ENCODE peak calls at places on chromosomes 13 and 19, in six cellular contexts. J is H1, I is HepG2, P is K562, X is GM12878, H is HCT116. O is an unnamed sample.

GRCh38 chr13:20411638-20412342 is 113.9 kb downstream of the CRYL1 start:
- DNase-seq in J (no peak), P (no peak), I (no peak), X (peak; percentile 75), H (no peak), O (no peak)

GRCh38 chr19:50432658-50433057 is at the start of gene MYBPC2:
- DNase-seq in J (no peak), X (no peak), H (no peak), I (no peak), P (no peak), O (no peak)

GRCh38 chr13:98681017-98681416 is 71.5 kb downstream of the SLC15A1 start:
- DNase-seq in J (no peak), P (no peak), I (no peak), H (no peak), X (no peak), O (no peak)

GRCh38 chr19:2051771-2052704 is 994 bp upstream of the MKNK2 start:
- DNase-seq in P (no peak), X (peak; percentile 72), H (no peak), I (no peak), J (no peak), O (no peak)

GRCh38 chr19:15108145-15108844 is 1.1 kb downstream of the SYDE1 start:
- DNase-seq in H (no peak), J (no peak), P (no peak), X (no peak), I (no peak), O (no peak)

GRCh38 chr13:48560657-48561337 is 27.9 kb upstream of the RCBTB2 start:
- DNase-seq in X (no peak), J (no peak), P (no peak), I (no peak), H (no peak), O (no peak)

GRCh38 chr19:18586311-18586710 is 2.3 kb upstream of the REX1BD start:
- DNase-seq in P (no peak), I (no peak), H (no peak), X (no peak), J (no peak), O (no peak)

GRCh38 chr13:30616927-30617314 is 799 bp upstream of the USPL1 start:
- DNase-seq in J (peak; percentile 17), X (peak; percentile 61), I (peak; percentile 90), P (peak; percentile 62), H (peak; percentile 78), O (peak; percentile 35)

GRCh38 chr19:23974941-23975340 is 60.3 kb downstream of the ZNF726 start:
- DNase-seq in H (no peak), P (no peak), I (no peak), J (no peak), X (no peak), O (no peak)

GRCh38 chr19:56301886-56302620 is 12.6 kb downstream of the ZSCAN5A start:
- DNase-seq in J (no peak), I (no peak), H (no peak), X (no peak), P (no peak), O (no peak)

GRCh38 chr13:98582947-98583346 is 6.0 kb upstream of the STK24 start:
- DNase-seq in X (no peak), P (no peak), J (no peak), I (no peak), H (no peak), O (no peak)

GRCh38 chr19:42277821-42278809 is 9.1 kb downstream of the CIC start:
- DNase-seq in H (no peak), I (no peak), P (no peak), J (no peak), X (no peak), O (no peak)

GRCh38 chr13:112562254-112562653 is 25.7 kb downstream of the TUBGCP3 start:
- DNase-seq in P (no peak), J (no peak), X (no peak), I (no peak), H (no peak), O (no peak)

GRCh38 chr13:111370570-111371150 is 50.2 kb downstream of the TEX29 start:
- DNase-seq in P (no peak), I (no peak), X (no peak), H (no peak), J (no peak), O (no peak)

GRCh38 chr13:27379694-27380596 is 44.5 kb upstream of the GTF3A start:
- DNase-seq in X (no peak), I (peak; percentile 60), H (peak; percentile 58), P (peak; percentile 66), J (peak; percentile 78), O (peak; percentile 50)

GRCh38 chr19:28316464-28316863 is 896.5 kb downstream of the UQCRFS1 start:
- DNase-seq in P (no peak), J (no peak), I (no peak), X (no peak), H (no peak), O (no peak)

GRCh38 chr19:19822148-19822429 is 539 bp upstream of the ZNF506 start:
- DNase-seq in I (no peak), P (no peak), H (no peak), X (no peak), J (no peak), O (no peak)

GRCh38 chr19:11239377-11240000 is at the start of gene ANGPTL8:
- DNase-seq in J (no peak), P (no peak), X (no peak), H (no peak), I (peak; percentile 87), O (no peak)

GRCh38 chr13:80755925-80756324 is 415.0 kb upstream of the SPRY2 start:
- DNase-seq in P (no peak), H (no peak), J (no peak), X (no peak), I (no peak), O (no peak)

GRCh38 chr13:102667911-102668310 is 26.9 kb downstream of the METTL21C start:
- DNase-seq in H (no peak), J (no peak), I (peak; percentile 58), P (no peak), X (no peak), O (no peak)
- H3K36me3 ChIP-seq in H (peaks cover 7% of the 10 kb centered on the region), J (peaks cover 29% of the 10 kb centered on the region), I (peaks cover 7% of the 10 kb centered on the region), P (peaks cover 70% of the 10 kb centered on the region), X (peaks cover 26% of the 10 kb centered on the region), O (peaks cover 52% of the 10 kb centered on the region)

GRCh38 chr13:104979281-104979680 is 1556.2 kb downstream of the EFNB2 start:
- DNase-seq in P (no peak), H (no peak), I (no peak), X (no peak), J (no peak), O (no peak)

GRCh38 chr13:104975272-104975671 is 1560.2 kb downstream of the EFNB2 start:
- DNase-seq in I (no peak), X (no peak), H (no peak), J (no peak), P (no peak), O (no peak)

GRCh38 chr13:104980571-104980970 is 1554.9 kb downstream of the EFNB2 start:
- DNase-seq in I (no peak), J (no peak), X (no peak), P (no peak), H (no peak), O (no peak)

GRCh38 chr13:104976964-104977363 is 1558.5 kb downstream of the EFNB2 start:
- DNase-seq in J (no peak), H (no peak), P (no peak), I (no peak), X (no peak), O (no peak)
- TF ChIP-seq ZNF274 in J (no peak), H (no peak), P (no peak), I (no peak), X (no peak), O (no peak)

DNA sequence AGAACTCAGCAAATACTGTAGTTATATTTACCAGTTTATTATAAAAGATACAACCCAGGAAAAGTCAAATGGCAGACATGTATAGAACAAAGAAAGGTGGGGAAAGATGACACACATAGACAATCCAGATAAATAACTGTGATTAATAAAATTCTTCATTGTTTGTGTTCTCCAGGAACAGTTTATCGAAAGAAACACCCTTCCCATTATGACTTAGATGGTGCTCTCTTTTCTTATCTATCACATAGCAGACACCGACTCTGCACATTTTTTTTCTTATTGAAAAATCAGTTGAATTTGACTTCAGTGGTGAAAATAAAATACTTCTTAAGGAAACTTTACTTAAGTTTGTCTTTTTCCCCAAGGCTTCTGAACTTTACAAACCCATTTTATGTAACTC is 6.2 kb downstream of the ZNF708 start:
- DNase-seq in P (no peak), I (no peak), J (no peak), X (no peak), H (no peak), O (no peak)
- H3K36me3 ChIP-seq in P (peaks cover 14% of the 10 kb centered on the region), I (no peaks in the 10 kb centered on the region), J (no peaks in the 10 kb centered on the region), X (peaks cover 9% of the 10 kb centered on the region), H (peaks cover 10% of the 10 kb centered on the region), O (peaks cover 28% of the 10 kb centered on the region)

GRCh38 chr19:12985049-12985776 is 10.1 kb upstream of the NFIX start:
- DNase-seq in J (no peak), X (no peak), I (peak; percentile 75), P (peak; percentile 82), H (peak; percentile 70), O (no peak)
- TF ChIP-seq ZNF274 in J (no peak), X (no peak), I (no peak), P (no peak), H (no peak), O (no peak)

O was measured in NT2/D1.